ENCODE peak calls at places on chromosome 1, in eight cellular contexts. Q, S, W, H, J, R, P and F are unnamed samples.

GRCh38 chr1:240174734-240175133 is 83.1 kb downstream of the FMN2 start:
- DNase-seq in P (peak; percentile 34), S (no peak), J (no peak), W (no peak), Q (no peak), H (no peak), R (no peak), F (peak; percentile 29)

GRCh38 chr1:178723541-178723940 is 1.5 kb upstream of the RALGPS2 start:
- DNase-seq in H (no peak), J (no peak), P (no peak), W (no peak), S (peak; percentile 39), Q (no peak), R (no peak), F (no peak)

GRCh38 chr1:6198646-6199297 is 623 bp downstream of the RPL22 start:
- DNase-seq in P (peak; percentile 32), Q (no peak), H (no peak), J (no peak), R (no peak), W (no peak), S (peak; percentile 37), F (no peak)

GRCh38 chr1:12616709-12617373 is 1.2 kb downstream of the DHRS3 start:
- DNase-seq in J (no peak), R (peak; percentile 68), S (peak; percentile 35), W (no peak), P (peak; percentile 35), Q (peak; percentile 69), H (peak; percentile 63), F (no peak)

GRCh38 chr1:67753776-67754525 is 69.0 kb downstream of the GADD45A start:
- DNase-seq in R (no peak), W (no peak), Q (no peak), S (no peak), H (no peak), J (no peak), P (no peak), F (no peak)

GRCh38 chr1:211735208-211736170 is 60.1 kb upstream of the NEK2 start:
- DNase-seq in R (peak; percentile 36), Q (no peak), P (peak; percentile 64), S (peak; percentile 55), H (no peak), J (peak; percentile 88), W (peak; percentile 52), F (peak; percentile 78)

GRCh38 chr1:38941527-38942019 is at the start of gene RHBDL2:
- DNase-seq in R (peak; percentile 59), H (peak; percentile 68), S (peak; percentile 48), P (no peak), W (peak; percentile 73), J (peak; percentile 39), Q (peak; percentile 85), F (peak; percentile 63)

GRCh38 chr1:17630048-17630830 is 90.7 kb downstream of the ARHGEF10L start:
- DNase-seq in H (peak; percentile 81), R (no peak), P (peak; percentile 63), Q (no peak), W (peak; percentile 67), S (peak; percentile 18), J (peak; percentile 55), F (peak; percentile 78)

GRCh38 chr1:182672487-182672836 is 11.9 kb downstream of the RGS8 start:
- DNase-seq in S (no peak), J (no peak), P (no peak), H (no peak), R (no peak), Q (no peak), W (no peak), F (no peak)

GRCh38 chr1:44783697-44784093 is 4.3 kb downstream of the BEST4 start:
- DNase-seq in H (no peak), R (no peak), P (no peak), W (no peak), S (no peak), J (no peak), Q (no peak), F (no peak)
- H3K4me3 ChIP-seq in H (peak overlapping the region; percentile 56), R (no peak overlapping the region), P (peak overlapping the region; percentile 36), W (no peak overlapping the region), S (peak overlapping the region; percentile 51), J (peak overlapping the region; percentile 15), Q (no peak overlapping the region), F (peak overlapping the region; percentile 46)

GRCh38 chr1:37031871-37032270 is 2.4 kb downstream of the GRIK3 start:
- DNase-seq in Q (no peak), W (no peak), R (no peak), S (no peak), P (no peak), J (no peak), H (no peak), F (no peak)

GRCh38 chr1:37033355-37034291 is 692 bp downstream of the GRIK3 start:
- DNase-seq in P (no peak), H (no peak), R (no peak), Q (no peak), J (no peak), S (no peak), W (no peak), F (no peak)

GRCh38 chr1:37031419-37031818 is 2.9 kb downstream of the GRIK3 start:
- DNase-seq in Q (no peak), J (no peak), P (no peak), R (no peak), S (no peak), W (no peak), H (no peak), F (no peak)

GRCh38 chr1:37032660-37033354 is 1.5 kb downstream of the GRIK3 start:
- DNase-seq in S (no peak), H (no peak), W (no peak), J (no peak), R (no peak), Q (no peak), P (no peak), F (no peak)

DNA sequence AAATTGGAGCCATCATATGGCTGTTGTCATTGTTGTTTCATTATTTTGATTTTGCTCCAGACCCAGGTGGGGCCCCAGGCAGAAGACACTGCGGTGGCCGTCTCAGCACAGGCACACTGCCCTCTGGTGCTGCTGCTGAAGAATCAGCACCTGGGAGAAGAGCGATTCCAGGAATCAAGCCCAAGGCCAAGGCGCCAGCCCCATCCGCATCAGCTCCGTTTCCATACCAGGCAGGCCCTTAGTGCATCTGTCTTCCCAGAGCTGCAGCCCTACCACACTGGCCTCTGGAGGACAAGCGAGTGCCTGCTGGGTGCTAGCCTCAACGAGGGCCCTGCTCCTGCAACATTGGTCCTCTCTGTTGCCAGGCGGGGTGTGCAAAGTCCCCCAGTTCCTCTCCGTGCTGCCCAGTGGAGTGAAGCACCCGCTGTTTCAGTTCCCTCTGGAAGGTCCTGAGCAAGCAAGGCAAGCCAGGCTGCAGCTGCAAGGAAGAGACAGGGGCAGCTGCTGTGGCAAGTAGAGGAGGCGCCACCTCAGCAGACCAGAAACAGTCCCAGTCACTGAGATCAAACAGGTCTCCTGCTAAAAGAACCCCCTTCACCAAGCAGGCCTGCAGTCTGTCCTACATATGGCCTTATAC is 5.2 kb downstream of the GRIK3 start:
- DNase-seq in Q (no peak), P (no peak), S (no peak), W (no peak), R (no peak), H (no peak), J (no peak), F (no peak)
- TF ChIP-seq CTCF in Q (no peak), P (no peak), S (no peak), W (no peak), R (no peak), H (no peak), J (no peak), F (no peak)

GRCh38 chr1:160739098-160739511 is at the start of gene SLAMF7:
- DNase-seq in R (no peak), Q (no peak), H (no peak), S (peak; percentile 23), J (no peak), W (peak; percentile 29), P (no peak), F (no peak)
- H3K4me3 ChIP-seq in R (no peak within 1 kb of the TSS), Q (no peak within 1 kb of the TSS), H (peak within 1 kb of the TSS; percentile 33), S (no peak within 1 kb of the TSS), J (no peak within 1 kb of the TSS), W (no peak within 1 kb of the TSS), P (no peak within 1 kb of the TSS), F (no peak within 1 kb of the TSS)

DNA sequence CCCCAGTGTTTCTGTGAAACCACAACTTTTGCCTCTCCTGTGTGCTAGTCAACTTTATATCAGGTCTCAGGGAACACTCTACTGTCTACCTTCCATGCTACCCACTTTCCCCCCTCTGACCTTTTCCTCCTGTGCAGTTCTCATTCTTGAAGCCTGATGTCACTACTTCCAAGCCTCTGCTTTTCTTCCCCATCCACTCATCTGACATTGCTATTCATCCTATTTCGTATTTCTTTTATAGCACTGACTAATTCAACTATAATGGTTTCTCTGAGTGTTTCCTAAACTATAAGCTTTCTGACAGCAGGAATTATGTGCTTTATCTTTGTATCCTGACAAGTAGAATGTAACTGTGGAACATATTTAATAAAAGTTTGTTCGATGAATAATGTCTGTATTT is 18.2 kb upstream of the DPH5 start:
- DNase-seq in Q (no peak), J (peak; percentile 51), H (no peak), R (no peak), P (peak; percentile 21), W (no peak), S (peak; percentile 56), F (peak; percentile 53)
- TF ChIP-seq CTCF in Q (no peak), J (no peak), H (no peak), R (no peak), P (peak; percentile 8), W (no peak), S (peak; percentile 34), F (peak; percentile 41)

GRCh38 chr1:195934839-195935557 is 673.2 kb downstream of the KCNT2 start:
- DNase-seq in S (no peak), J (no peak), Q (no peak), W (no peak), H (no peak), P (no peak), R (no peak), F (no peak)
- H3K4me3 ChIP-seq in S (no peak overlapping the region), J (no peak overlapping the region), Q (no peak overlapping the region), W (no peak overlapping the region), H (no peak overlapping the region), P (no peak overlapping the region), R (no peak overlapping the region), F (no peak overlapping the region)

DNA sequence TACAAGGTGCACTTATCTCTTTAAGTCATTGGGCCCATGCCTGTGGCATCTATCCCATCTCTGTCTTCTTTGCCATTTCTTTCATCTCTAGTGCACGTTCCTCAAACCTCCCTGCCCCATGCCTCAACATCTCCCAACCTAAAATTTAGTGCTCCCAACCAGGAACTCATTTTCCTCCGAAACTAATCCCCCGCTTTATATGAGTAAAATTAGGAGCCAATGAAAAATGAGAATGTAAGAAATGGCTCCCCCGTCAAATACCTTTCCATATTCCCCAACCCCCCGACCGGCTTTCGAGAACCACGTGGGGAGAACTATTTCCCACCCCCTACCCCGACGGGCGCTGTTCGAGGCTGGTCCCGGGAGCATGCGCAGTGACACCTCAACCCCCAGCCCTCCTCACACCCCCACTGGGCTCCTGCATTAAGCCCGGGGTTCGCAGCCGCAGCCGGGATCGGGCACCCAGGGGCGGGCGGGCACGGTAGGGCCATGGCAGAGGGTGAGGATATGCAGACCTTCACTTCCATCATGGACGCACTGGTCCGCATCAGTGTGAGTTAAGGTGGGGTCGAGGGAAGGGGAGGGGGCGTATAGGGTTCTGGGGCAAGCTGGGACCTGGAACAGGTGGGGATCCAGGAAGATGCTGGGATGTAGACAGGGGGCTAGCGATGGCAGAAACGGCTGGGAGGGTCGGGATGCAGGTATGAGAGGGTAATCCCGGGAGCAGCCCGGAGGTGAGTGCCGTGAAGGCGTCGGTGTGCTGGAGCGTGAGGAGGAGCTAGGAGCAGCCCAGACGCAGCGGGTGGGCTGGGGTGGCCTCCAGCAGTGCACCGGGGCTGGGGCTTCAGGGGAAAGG is at the start of gene TRIM46:
- DNase-seq in W (no peak), R (peak; percentile 56), Q (peak; percentile 61), P (peak; percentile 12), J (peak; percentile 36), S (peak; percentile 59), H (no peak), F (peak; percentile 47)
- TF ChIP-seq CTCF in W (no peak), R (no peak), Q (peak; percentile 5), P (no peak), J (no peak), S (no peak), H (no peak), F (no peak)